ENCODE peak calls at places on chromosomes 3 and 15, in ten cellular contexts. One of them, this sample, is unnamed.

GRCh38 chr15:98800437-98801233 is 152.3 kb downstream of the IGF1R start:
- DNase-seq in cardiac fibroblast: peak
- DNase-seq in activated T-cell treated with anti-CD3 and anti-CD28 coated beads for 48 hours: no peak
- DNase-seq in HCT116: peak
- DNase-seq in left colon: peak
- DNase-seq in effector CD4-positive, alpha-beta T cell: no peak
- DNase-seq in T-helper 1 cell: no peak
- DNase-seq in IMR-90: peak
- DNase-seq in T47D: peak
- DNase-seq in transverse colon: peak
- DNase-seq in this sample: peak

GRCh38 chr3:152193673-152194267 is 75.0 kb upstream of the MBNL1 start:
- DNase-seq in cardiac fibroblast: no peak
- DNase-seq in activated T-cell treated with anti-CD3 and anti-CD28 coated beads for 48 hours: no peak
- DNase-seq in HCT116: no peak
- DNase-seq in left colon: no peak
- DNase-seq in effector CD4-positive, alpha-beta T cell: peak
- DNase-seq in T-helper 1 cell: no peak
- DNase-seq in IMR-90: no peak
- DNase-seq in T47D: no peak
- DNase-seq in transverse colon: no peak
- DNase-seq in this sample: no peak

GRCh38 chr15:100107151-100107550 is 234.6 kb downstream of the ADAMTS17 start:
- DNase-seq in cardiac fibroblast: no peak
- DNase-seq in activated T-cell treated with anti-CD3 and anti-CD28 coated beads for 48 hours: no peak
- DNase-seq in HCT116: no peak
- DNase-seq in left colon: no peak
- DNase-seq in effector CD4-positive, alpha-beta T cell: no peak
- DNase-seq in T-helper 1 cell: no peak
- DNase-seq in IMR-90: no peak
- DNase-seq in T47D: no peak
- DNase-seq in transverse colon: no peak
- DNase-seq in this sample: no peak

GRCh38 chr3:46143951-46144473 is 64.1 kb downstream of the CCR1 start:
- DNase-seq in cardiac fibroblast: no peak
- DNase-seq in activated T-cell treated with anti-CD3 and anti-CD28 coated beads for 48 hours: no peak
- DNase-seq in HCT116: no peak
- DNase-seq in left colon: no peak
- DNase-seq in effector CD4-positive, alpha-beta T cell: no peak
- DNase-seq in T-helper 1 cell: no peak
- DNase-seq in IMR-90: no peak
- DNase-seq in T47D: no peak
- DNase-seq in transverse colon: no peak
- DNase-seq in this sample: no peak

GRCh38 chr3:104909188-104909587 is 457.5 kb upstream of the ALCAM start:
- DNase-seq in cardiac fibroblast: peak
- DNase-seq in activated T-cell treated with anti-CD3 and anti-CD28 coated beads for 48 hours: no peak
- DNase-seq in HCT116: no peak
- DNase-seq in left colon: no peak
- DNase-seq in effector CD4-positive, alpha-beta T cell: no peak
- DNase-seq in T-helper 1 cell: no peak
- DNase-seq in IMR-90: peak
- DNase-seq in T47D: no peak
- DNase-seq in transverse colon: no peak
- DNase-seq in this sample: peak

GRCh38 chr3:30659270-30660127 is 53.1 kb downstream of the TGFBR2 start:
- DNase-seq in cardiac fibroblast: peak
- DNase-seq in activated T-cell treated with anti-CD3 and anti-CD28 coated beads for 48 hours: no peak
- DNase-seq in HCT116: peak
- DNase-seq in left colon: no peak
- DNase-seq in effector CD4-positive, alpha-beta T cell: no peak
- DNase-seq in T-helper 1 cell: no peak
- DNase-seq in IMR-90: peak
- DNase-seq in T47D: no peak
- DNase-seq in transverse colon: no peak
- DNase-seq in this sample: no peak

GRCh38 chr15:99106417-99107220 is 1.7 kb downstream of the SYNM start:
- DNase-seq in cardiac fibroblast: peak
- DNase-seq in activated T-cell treated with anti-CD3 and anti-CD28 coated beads for 48 hours: no peak
- DNase-seq in HCT116: no peak
- DNase-seq in left colon: peak
- DNase-seq in effector CD4-positive, alpha-beta T cell: no peak
- DNase-seq in T-helper 1 cell: no peak
- DNase-seq in IMR-90: peak
- DNase-seq in T47D: no peak
- DNase-seq in transverse colon: no peak
- DNase-seq in this sample: no peak

GRCh38 chr3:193883551-193883950 is 252.4 kb upstream of the HES1 start:
- DNase-seq in cardiac fibroblast: peak
- DNase-seq in activated T-cell treated with anti-CD3 and anti-CD28 coated beads for 48 hours: no peak
- DNase-seq in HCT116: no peak
- DNase-seq in left colon: no peak
- DNase-seq in effector CD4-positive, alpha-beta T cell: no peak
- DNase-seq in T-helper 1 cell: no peak
- DNase-seq in IMR-90: peak
- DNase-seq in T47D: no peak
- DNase-seq in transverse colon: no peak
- DNase-seq in this sample: no peak

GRCh38 chr3:90035643-90036042 is 928.2 kb downstream of the EPHA3 start:
- DNase-seq in cardiac fibroblast: peak
- DNase-seq in activated T-cell treated with anti-CD3 and anti-CD28 coated beads for 48 hours: no peak
- DNase-seq in HCT116: no peak
- DNase-seq in left colon: no peak
- DNase-seq in effector CD4-positive, alpha-beta T cell: no peak
- DNase-seq in T-helper 1 cell: no peak
- DNase-seq in IMR-90: no peak
- DNase-seq in T47D: no peak
- DNase-seq in transverse colon: no peak
- DNase-seq in this sample: no peak

This sample was measured in NCI-H2081 treated with DMSO at 0.1 percent for 48 hours.